ENCODE peak calls at places on chromosome 13, in seven cellular contexts. H is fibroblast of pulmonary artery; D is CD8-positive, alpha-beta T cell; O is astrocyte; P is ascending aorta; B is pancreas; N is tibial artery. Q is an unnamed sample.

GRCh38 chr13:28822161-28822560 is 2.0 kb downstream of the MTUS2 start:
- DNase-seq in O (no peak), D (no peak), B (no peak), H (no peak), P (no peak), N (no peak), Q (no peak)

GRCh38 chr13:104246955-104247354 is 1180.7 kb upstream of the SLC10A2 start:
- DNase-seq in H (no peak), D (no peak), O (no peak), B (no peak), N (no peak), P (no peak), Q (no peak)

GRCh38 chr13:23268441-23268840 is 87.7 kb downstream of the SGCG start:
- DNase-seq in D (no peak), N (no peak), O (no peak), H (no peak), P (no peak), B (no peak), Q (no peak)

GRCh38 chr13:95124959-95125358 is 176.3 kb downstream of the ABCC4 start:
- DNase-seq in O (no peak), N (no peak), D (no peak), B (no peak), P (no peak), H (no peak), Q (no peak)

GRCh38 chr13:113533441-113533840 is 42.9 kb upstream of the DCUN1D2 start:
- DNase-seq in B (no peak), P (no peak), N (peak), D (no peak), O (no peak), H (no peak), Q (no peak)

GRCh38 chr13:59444210-59444857 is 719.4 kb downstream of the DIAPH3 start:
- DNase-seq in O (peak), D (no peak), B (no peak), P (no peak), H (no peak), N (no peak), Q (no peak)

GRCh38 chr13:100657881-100658315 is 16.7 kb downstream of the TMTC4 start:
- DNase-seq in H (no peak), O (no peak), P (no peak), D (no peak), N (no peak), B (no peak), Q (no peak)

GRCh38 chr13:27855381-27855780 is 63.1 kb downstream of the GSX1 start:
- DNase-seq in D (no peak), N (no peak), H (no peak), P (no peak), O (no peak), B (no peak), Q (no peak)

GRCh38 chr13:39578821-39579291 is 24.1 kb downstream of the LHFPL6 start:
- DNase-seq in D (no peak), H (no peak), N (no peak), P (no peak), O (no peak), B (no peak), Q (no peak)

GRCh38 chr13:77184455-77184854 is 142.4 kb downstream of the MYCBP2 start:
- DNase-seq in D (no peak), H (peak), P (no peak), B (no peak), N (no peak), O (no peak), Q (no peak)

GRCh38 chr13:24068472-24068871 is 92.0 kb upstream of the SPATA13 start:
- DNase-seq in B (no peak), H (no peak), N (no peak), P (no peak), D (no peak), O (no peak), Q (no peak)

GRCh38 chr13:20191902-20192469 is 752 bp downstream of the GJB2 start:
- DNase-seq in B (no peak), O (no peak), P (no peak), N (no peak), D (no peak), H (no peak), Q (no peak)

GRCh38 chr13:71759506-71760225 is 107.3 kb downstream of the DACH1 start:
- DNase-seq in O (peak), H (no peak), B (no peak), N (no peak), D (no peak), P (no peak), Q (no peak)

GRCh38 chr13:43835701-43836100 is 43.8 kb downstream of the CCDC122 start:
- DNase-seq in B (no peak), P (no peak), O (peak), H (peak), N (no peak), D (no peak), Q (no peak)

GRCh38 chr13:30685320-30685859 is 50.0 kb upstream of the ALOX5AP start:
- DNase-seq in B (no peak), N (no peak), O (no peak), D (no peak), P (peak), H (no peak), Q (no peak)

GRCh38 chr13:26601669-26602068 is 44.2 kb downstream of the WASF3 start:
- DNase-seq in O (peak), P (no peak), D (no peak), B (no peak), N (no peak), H (peak), Q (no peak)

GRCh38 chr13:52048516-52048915 is 24.0 kb downstream of the UTP14C start:
- DNase-seq in O (no peak), H (peak), D (no peak), N (no peak), P (no peak), B (no peak), Q (no peak)

GRCh38 chr13:19178901-19179593 is 2.6 kb downstream of the TUBA3C start:
- DNase-seq in B (no peak), N (no peak), P (no peak), H (no peak), O (no peak), D (no peak), Q (no peak)

GRCh38 chr13:103663996-103664395 is 597.8 kb upstream of the SLC10A2 start:
- DNase-seq in H (no peak), B (no peak), P (no peak), N (no peak), D (no peak), O (no peak), Q (no peak)

GRCh38 chr13:89695343-89696257 is 1651.9 kb upstream of the MIR17HG start:
- DNase-seq in P (no peak), O (peak), H (peak), B (no peak), N (no peak), D (no peak), Q (no peak)

GRCh38 chr13:45411631-45412030 is 6.5 kb downstream of the SLC25A30 start:
- DNase-seq in D (no peak), N (no peak), O (no peak), H (no peak), B (no peak), P (peak), Q (no peak)

GRCh38 chr13:95509521-95510315 is 42.8 kb upstream of the CLDN10 start:
- DNase-seq in N (no peak), D (no peak), O (peak), B (no peak), H (peak), P (no peak), Q (peak)

GRCh38 chr13:65789815-65790214 is 1440.3 kb downstream of the PCDH9 start:
- DNase-seq in H (peak), P (no peak), O (no peak), D (no peak), B (no peak), N (no peak), Q (no peak)

GRCh38 chr13:19592657-19593175 is 31.4 kb upstream of the TPTE2 start:
- DNase-seq in P (no peak), O (no peak), D (no peak), H (no peak), B (no peak), N (no peak), Q (no peak)

GRCh38 chr13:80361883-80362327 is 21.0 kb upstream of the SPRY2 start:
- DNase-seq in D (no peak), N (no peak), O (no peak), H (no peak), B (no peak), P (no peak), Q (no peak)

GRCh38 chr13:106621833-106622232 is 53.9 kb upstream of the ARGLU1 start:
- DNase-seq in B (no peak), O (no peak), H (no peak), N (no peak), D (no peak), P (no peak), Q (no peak)

GRCh38 chr13:30696278-30697176 is 38.8 kb upstream of the ALOX5AP start:
- DNase-seq in N (peak), D (no peak), P (peak), H (no peak), B (no peak), O (no peak), Q (peak)

GRCh38 chr13:31167490-31167889 is 5.8 kb upstream of the HSPH1 start:
- DNase-seq in O (no peak), P (no peak), B (no peak), H (no peak), N (no peak), D (no peak), Q (no peak)

GRCh38 chr13:97058417-97058816 is 64.1 kb upstream of the OXGR1 start:
- DNase-seq in O (no peak), N (no peak), P (no peak), H (no peak), B (no peak), D (no peak), Q (no peak)

GRCh38 chr13:27789153-27789494 is 3.2 kb upstream of the GSX1 start:
- DNase-seq in O (no peak), D (no peak), B (no peak), P (no peak), N (no peak), H (no peak), Q (no peak)

GRCh38 chr13:27229642-27230041 is 21.7 kb upstream of the RPL21 start:
- DNase-seq in H (no peak), O (no peak), B (no peak), N (no peak), P (no peak), D (no peak), Q (no peak)

GRCh38 chr13:25114220-25114619 is 18.3 kb downstream of the PABPC3 start:
- DNase-seq in H (peak), D (peak), O (peak), B (peak), N (no peak), P (peak), Q (no peak)

GRCh38 chr13:50376895-50377575 is 361.8 kb downstream of the KCNRG start:
- DNase-seq in D (no peak), N (no peak), B (no peak), H (no peak), O (no peak), P (no peak), Q (no peak)
- TF ChIP-seq CTCF in D (no peak), N (no peak), B (no peak), H (no peak), O (no peak), P (no peak), Q (no peak)

GRCh38 chr13:32592082-32592481 is 5.8 kb downstream of the PDS5B start:
- DNase-seq in B (no peak), O (no peak), N (no peak), D (no peak), H (no peak), P (no peak), Q (no peak)

GRCh38 chr13:32594339-32594738 is 8.1 kb downstream of the PDS5B start:
- DNase-seq in H (peak), N (no peak), O (peak), P (no peak), D (no peak), B (no peak), Q (no peak)

GRCh38 chr13:32600891-32601290 is 14.6 kb downstream of the PDS5B start:
- DNase-seq in O (no peak), P (no peak), H (no peak), D (no peak), B (no peak), N (no peak), Q (no peak)

GRCh38 chr13:32595306-32595705 is 9.1 kb downstream of the PDS5B start:
- DNase-seq in O (no peak), D (no peak), H (no peak), P (no peak), B (no peak), N (no peak), Q (no peak)
- TF ChIP-seq CTCF in O (no peak), D (no peak), H (no peak), P (no peak), B (no peak), N (no peak), Q (no peak)

GRCh38 chr13:32587014-32587773 is 942 bp downstream of the PDS5B start:
- DNase-seq in N (peak), P (peak), D (peak), H (peak), B (peak), O (peak), Q (peak)
- TF ChIP-seq CTCF in N (no peak), P (peak), D (no peak), H (no peak), B (no peak), O (no peak), Q (no peak)

DNA sequence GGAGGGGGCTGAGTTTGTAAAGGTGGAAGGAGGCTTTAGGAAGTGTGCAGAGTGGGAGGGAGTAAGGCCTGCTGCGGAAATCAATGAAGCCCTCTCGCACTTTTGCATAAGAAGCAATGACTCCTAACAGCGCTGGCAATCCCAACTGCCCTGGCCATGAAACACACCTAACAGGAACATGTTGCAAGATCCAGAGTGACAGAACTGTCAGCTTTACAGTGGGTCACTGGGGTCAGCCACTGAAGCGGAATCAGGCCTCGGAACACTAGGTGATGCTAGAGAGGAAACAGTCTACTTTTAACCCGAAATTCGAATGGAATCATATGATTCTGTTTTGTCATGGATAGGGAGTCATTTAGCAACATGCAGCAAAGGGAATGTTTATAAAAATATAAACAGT is 54.4 kb downstream of the FGF14 start:
- DNase-seq in N (no peak), P (no peak), B (no peak), H (no peak), O (no peak), D (no peak), Q (no peak)
- TF ChIP-seq CTCF in N (no peak), P (no peak), B (no peak), H (no peak), O (no peak), D (no peak), Q (no peak)

DNA sequence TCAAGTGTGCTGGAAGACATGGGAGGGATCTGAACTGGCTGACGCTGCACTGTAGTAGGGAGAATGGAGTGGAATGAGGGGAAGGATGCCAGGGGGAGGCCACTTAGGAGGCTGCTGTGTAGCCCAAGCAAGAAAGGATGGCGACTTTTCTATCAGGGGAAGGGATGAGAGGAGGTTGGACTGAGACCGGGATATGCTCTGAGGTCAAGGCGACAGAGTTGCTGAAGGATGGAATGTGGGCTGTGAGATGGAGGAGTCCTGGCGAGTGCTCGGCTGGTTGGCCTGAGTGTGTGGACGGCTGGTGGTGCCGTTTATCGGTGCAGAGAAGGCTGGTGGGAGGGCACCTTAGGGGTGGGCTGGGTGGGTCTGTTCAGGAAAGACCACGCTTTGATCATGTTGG is 45.7 kb downstream of the IRS2 start:
- DNase-seq in O (no peak), P (no peak), N (no peak), D (no peak), H (no peak), B (no peak), Q (no peak)
- TF ChIP-seq CTCF in O (no peak), P (no peak), N (no peak), D (no peak), H (no peak), B (no peak), Q (no peak)

DNA sequence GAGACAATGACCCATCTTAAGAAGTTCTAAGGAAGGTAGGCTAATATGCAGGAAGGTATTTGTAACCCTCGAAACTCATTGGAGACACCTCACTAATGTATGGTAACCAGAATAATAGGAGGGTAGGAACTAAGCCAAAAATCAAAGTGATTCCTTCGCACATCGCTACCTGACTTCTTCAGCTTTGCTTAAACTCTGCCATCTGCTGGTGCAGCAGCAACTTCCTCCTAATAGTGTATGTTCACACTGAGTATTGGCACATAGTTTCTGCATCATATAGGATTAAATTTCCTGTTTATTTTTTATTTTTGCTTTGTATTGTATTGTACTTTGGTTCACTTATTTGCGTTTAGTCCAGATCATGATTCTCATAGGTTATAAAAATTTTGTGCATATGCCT is 676.2 kb downstream of the GPC5 start:
- DNase-seq in B (no peak), P (no peak), H (peak), O (no peak), D (no peak), N (no peak), Q (no peak)
- TF ChIP-seq CTCF in B (no peak), P (no peak), H (peak), O (peak), D (no peak), N (no peak), Q (no peak)

GRCh38 chr13:36395280-36395679 is 37.0 kb upstream of the CCNA1 start:
- DNase-seq in P (no peak), H (peak), O (peak), D (no peak), N (no peak), B (no peak), Q (no peak)
- TF ChIP-seq CTCF in P (no peak), H (peak), O (peak), D (no peak), N (peak), B (no peak), Q (peak)

DNA sequence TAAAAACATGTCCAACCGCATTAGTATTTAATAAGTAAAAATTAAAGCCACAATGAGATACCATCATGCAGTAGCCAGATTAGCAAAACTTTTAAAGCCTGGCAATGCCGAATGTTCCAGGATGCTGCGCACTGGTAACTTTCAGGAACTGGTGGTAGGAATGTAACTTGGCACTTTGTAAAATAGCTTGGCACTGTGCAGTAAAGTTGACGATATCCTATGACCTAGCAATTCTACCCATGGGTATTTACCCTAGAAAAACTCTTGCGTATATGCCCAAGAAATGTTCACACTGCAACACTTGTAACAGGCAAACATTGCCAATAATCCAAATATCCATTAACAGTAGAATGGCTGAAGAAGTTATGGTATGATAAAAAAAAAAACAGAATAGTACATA is 97.7 kb downstream of the SPACA7 start:
- DNase-seq in D (no peak), B (no peak), P (no peak), O (no peak), N (no peak), H (no peak), Q (no peak)
- TF ChIP-seq CTCF in D (no peak), B (no peak), P (no peak), O (no peak), N (no peak), H (no peak), Q (no peak)

Q was measured in CD14-positive monocyte.